ENCODE peak calls at places on chromosome 20, in four cellular contexts. One of them, this sample, is unnamed.

GRCh38 chr20:62595491-62595890 is 46.8 kb upstream of the SLCO4A1 start:
- DNase-seq in endothelial cell of umbilical vein: peak
- DNase-seq in ovary: peak
- DNase-seq in natural killer cell: no peak
- DNase-seq in this sample: no peak

GRCh38 chr20:51164732-51165530 is 142.0 kb upstream of the KCNG1 start:
- DNase-seq in endothelial cell of umbilical vein: no peak
- DNase-seq in ovary: no peak
- DNase-seq in natural killer cell: no peak
- DNase-seq in this sample: peak

GRCh38 chr20:17620371-17621228 is 50.7 kb downstream of the DSTN start:
- DNase-seq in endothelial cell of umbilical vein: no peak
- DNase-seq in ovary: no peak
- DNase-seq in natural killer cell: peak
- DNase-seq in this sample: peak

GRCh38 chr20:37407573-37408002 is 61.6 kb downstream of the SRC start:
- DNase-seq in endothelial cell of umbilical vein: no peak
- DNase-seq in ovary: peak
- DNase-seq in natural killer cell: no peak
- DNase-seq in this sample: no peak

GRCh38 chr20:60691966-60692615 is 560.0 kb upstream of the CDH4 start:
- DNase-seq in endothelial cell of umbilical vein: no peak
- DNase-seq in ovary: no peak
- DNase-seq in natural killer cell: no peak
- DNase-seq in this sample: no peak

GRCh38 chr20:5779071-5779470 is 28.9 kb downstream of the SHLD1 start:
- DNase-seq in endothelial cell of umbilical vein: no peak
- DNase-seq in ovary: no peak
- DNase-seq in natural killer cell: no peak
- DNase-seq in this sample: no peak

GRCh38 chr20:45456632-45457031 is 12.9 kb upstream of the WFDC2 start:
- DNase-seq in endothelial cell of umbilical vein: peak
- DNase-seq in ovary: no peak
- DNase-seq in natural killer cell: no peak
- DNase-seq in this sample: no peak

GRCh38 chr20:5557123-5557522 is 193.1 kb upstream of the SHLD1 start:
- DNase-seq in endothelial cell of umbilical vein: peak
- DNase-seq in ovary: no peak
- DNase-seq in natural killer cell: peak
- DNase-seq in this sample: no peak

GRCh38 chr20:11716239-11716944 is 201.3 kb upstream of the BTBD3 start:
- DNase-seq in endothelial cell of umbilical vein: peak
- DNase-seq in ovary: no peak
- DNase-seq in natural killer cell: no peak
- DNase-seq in this sample: no peak

GRCh38 chr20:62806383-62807050 is 1.9 kb downstream of the OGFR start:
- DNase-seq in endothelial cell of umbilical vein: no peak
- DNase-seq in ovary: no peak
- DNase-seq in natural killer cell: no peak
- DNase-seq in this sample: no peak

GRCh38 chr20:49268600-49269365 is 9.1 kb downstream of the ZNFX1 start:
- DNase-seq in endothelial cell of umbilical vein: no peak
- DNase-seq in ovary: no peak
- DNase-seq in natural killer cell: no peak
- DNase-seq in this sample: no peak

GRCh38 chr20:37417857-37418501 is 72.0 kb downstream of the SRC start:
- DNase-seq in endothelial cell of umbilical vein: no peak
- DNase-seq in ovary: no peak
- DNase-seq in natural killer cell: no peak
- DNase-seq in this sample: no peak

GRCh38 chr20:37257993-37258392 is 3.6 kb downstream of the GHRH start:
- DNase-seq in endothelial cell of umbilical vein: no peak
- DNase-seq in ovary: peak
- DNase-seq in natural killer cell: no peak
- DNase-seq in this sample: no peak

GRCh38 chr20:48574383-48574782 is 253.4 kb downstream of the PREX1 start:
- DNase-seq in endothelial cell of umbilical vein: no peak
- DNase-seq in ovary: no peak
- DNase-seq in natural killer cell: no peak
- DNase-seq in this sample: no peak

GRCh38 chr20:60087563-60088105 is 129.4 kb downstream of the CDH26 start:
- DNase-seq in endothelial cell of umbilical vein: no peak
- DNase-seq in ovary: no peak
- DNase-seq in natural killer cell: no peak
- DNase-seq in this sample: no peak

GRCh38 chr20:61178431-61179080 is 73.5 kb upstream of the CDH4 start:
- DNase-seq in endothelial cell of umbilical vein: no peak
- DNase-seq in ovary: no peak
- DNase-seq in natural killer cell: no peak
- DNase-seq in this sample: no peak

GRCh38 chr20:37511605-37512275 is 9.3 kb upstream of the NNAT start:
- DNase-seq in endothelial cell of umbilical vein: no peak
- DNase-seq in ovary: no peak
- DNase-seq in natural killer cell: no peak
- DNase-seq in this sample: no peak

GRCh38 chr20:38134427-38135281 is 30.4 kb downstream of the TGM2 start:
- DNase-seq in endothelial cell of umbilical vein: peak
- DNase-seq in ovary: peak
- DNase-seq in natural killer cell: no peak
- DNase-seq in this sample: no peak

GRCh38 chr20:20360464-20360863 is 7.4 kb upstream of the INSM1 start:
- DNase-seq in endothelial cell of umbilical vein: peak
- DNase-seq in ovary: no peak
- DNase-seq in natural killer cell: no peak
- DNase-seq in this sample: no peak

GRCh38 chr20:46823753-46824152 is 70.9 kb upstream of the EYA2 start:
- DNase-seq in endothelial cell of umbilical vein: no peak
- DNase-seq in ovary: no peak
- DNase-seq in natural killer cell: no peak
- DNase-seq in this sample: no peak

GRCh38 chr20:46816916-46817638 is 77.6 kb upstream of the EYA2 start:
- DNase-seq in endothelial cell of umbilical vein: no peak
- DNase-seq in ovary: no peak
- DNase-seq in natural killer cell: no peak
- DNase-seq in this sample: no peak

GRCh38 chr20:46816097-46816496 is 78.5 kb upstream of the EYA2 start:
- DNase-seq in endothelial cell of umbilical vein: no peak
- DNase-seq in ovary: no peak
- DNase-seq in natural killer cell: no peak
- DNase-seq in this sample: no peak

GRCh38 chr20:46823271-46823747 is 71.3 kb upstream of the EYA2 start:
- DNase-seq in endothelial cell of umbilical vein: no peak
- DNase-seq in ovary: no peak
- DNase-seq in natural killer cell: no peak
- DNase-seq in this sample: no peak

GRCh38 chr20:46820682-46821081 is 74.0 kb upstream of the EYA2 start:
- DNase-seq in endothelial cell of umbilical vein: no peak
- DNase-seq in ovary: no peak
- DNase-seq in natural killer cell: no peak
- DNase-seq in this sample: no peak
- TF ChIP-seq CTCF in endothelial cell of umbilical vein: no peak
- TF ChIP-seq CTCF in ovary: no peak
- TF ChIP-seq CTCF in natural killer cell: no peak
- TF ChIP-seq CTCF in this sample: no peak

GRCh38 chr20:54195483-54196472 is 12.1 kb upstream of the PFDN4 start:
- DNase-seq in endothelial cell of umbilical vein: no peak
- DNase-seq in ovary: no peak
- DNase-seq in natural killer cell: no peak
- DNase-seq in this sample: no peak

GRCh38 chr20:54193817-54194216 is 14.1 kb upstream of the PFDN4 start:
- DNase-seq in endothelial cell of umbilical vein: no peak
- DNase-seq in ovary: no peak
- DNase-seq in natural killer cell: no peak
- DNase-seq in this sample: no peak

GRCh38 chr20:54199283-54199682 is 8.6 kb upstream of the PFDN4 start:
- DNase-seq in endothelial cell of umbilical vein: no peak
- DNase-seq in ovary: no peak
- DNase-seq in natural killer cell: no peak
- DNase-seq in this sample: no peak

GRCh38 chr20:54197621-54198604 is 10.0 kb upstream of the PFDN4 start:
- DNase-seq in endothelial cell of umbilical vein: no peak
- DNase-seq in ovary: no peak
- DNase-seq in natural killer cell: no peak
- DNase-seq in this sample: no peak

GRCh38 chr20:54194724-54195438 is 13.0 kb upstream of the PFDN4 start:
- DNase-seq in endothelial cell of umbilical vein: no peak
- DNase-seq in ovary: no peak
- DNase-seq in natural killer cell: no peak
- DNase-seq in this sample: no peak
- TF ChIP-seq CTCF in endothelial cell of umbilical vein: no peak
- TF ChIP-seq CTCF in ovary: no peak
- TF ChIP-seq CTCF in natural killer cell: no peak
- TF ChIP-seq CTCF in this sample: peak

GRCh38 chr20:57022306-57022705 is 244.1 kb downstream of the BMP7 start:
- DNase-seq in endothelial cell of umbilical vein: no peak
- DNase-seq in ovary: no peak
- DNase-seq in natural killer cell: no peak
- DNase-seq in this sample: no peak
- TF ChIP-seq CTCF in endothelial cell of umbilical vein: no peak
- TF ChIP-seq CTCF in ovary: no peak
- TF ChIP-seq CTCF in natural killer cell: no peak
- TF ChIP-seq CTCF in this sample: no peak

GRCh38 chr20:35699127-35699913 is at the start of the genes NFS1 and ROMO1:
- DNase-seq in endothelial cell of umbilical vein: peak
- DNase-seq in ovary: peak
- DNase-seq in natural killer cell: peak
- DNase-seq in this sample: peak
- TF ChIP-seq CTCF in endothelial cell of umbilical vein: peak
- TF ChIP-seq CTCF in ovary: peak
- TF ChIP-seq CTCF in natural killer cell: peak
- TF ChIP-seq CTCF in this sample: peak

DNA sequence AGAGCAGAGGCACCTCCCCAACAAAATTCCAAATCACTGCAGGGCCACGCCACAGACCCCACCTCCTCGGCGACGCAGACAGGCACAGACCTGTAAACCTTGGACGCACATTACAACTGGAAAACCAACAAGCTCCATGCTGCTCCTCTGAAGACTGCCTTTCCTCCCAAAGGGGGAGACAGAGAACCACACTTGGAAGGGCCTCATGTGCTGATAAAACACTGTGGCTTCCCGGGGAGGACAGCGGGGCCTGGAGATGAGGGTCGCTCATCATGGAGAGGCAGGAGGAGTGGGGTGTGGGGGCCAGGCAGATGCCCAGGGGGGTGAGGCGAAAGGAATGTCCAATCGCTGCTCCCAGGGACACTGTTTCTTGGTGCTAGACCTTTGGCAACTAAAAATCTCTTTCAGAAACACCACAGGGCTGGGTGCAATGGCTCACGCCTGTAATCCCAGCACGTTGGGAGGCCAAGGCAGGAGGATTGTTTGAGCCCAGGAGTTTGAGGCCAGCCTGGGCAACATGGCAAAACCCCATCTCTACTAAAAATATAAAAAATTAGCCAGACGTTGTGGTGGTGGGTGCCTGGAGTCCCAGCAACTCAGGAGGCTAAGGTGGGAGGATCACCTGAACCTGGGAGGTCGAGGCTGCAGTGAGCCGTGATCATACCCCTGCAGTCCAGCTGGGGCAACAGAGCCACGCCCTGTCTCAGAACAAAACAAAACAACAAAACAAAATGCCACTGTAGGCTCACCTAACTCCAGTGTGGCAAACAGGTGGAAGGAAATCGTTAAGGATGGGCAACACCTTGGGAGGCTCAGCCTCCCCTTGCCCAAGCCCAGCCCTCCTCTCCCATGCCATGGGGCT is 53.8 kb downstream of the ABHD12 start:
- DNase-seq in endothelial cell of umbilical vein: no peak
- DNase-seq in ovary: no peak
- DNase-seq in natural killer cell: no peak
- DNase-seq in this sample: no peak
- TF ChIP-seq CTCF in endothelial cell of umbilical vein: no peak
- TF ChIP-seq CTCF in ovary: no peak
- TF ChIP-seq CTCF in natural killer cell: no peak
- TF ChIP-seq CTCF in this sample: peak

GRCh38 chr20:57693002-57693582 is 16.7 kb downstream of the PMEPA1 start:
- DNase-seq in endothelial cell of umbilical vein: no peak
- DNase-seq in ovary: no peak
- DNase-seq in natural killer cell: no peak
- DNase-seq in this sample: no peak
- TF ChIP-seq CTCF in endothelial cell of umbilical vein: no peak
- TF ChIP-seq CTCF in ovary: no peak
- TF ChIP-seq CTCF in natural killer cell: no peak
- TF ChIP-seq CTCF in this sample: no peak

DNA sequence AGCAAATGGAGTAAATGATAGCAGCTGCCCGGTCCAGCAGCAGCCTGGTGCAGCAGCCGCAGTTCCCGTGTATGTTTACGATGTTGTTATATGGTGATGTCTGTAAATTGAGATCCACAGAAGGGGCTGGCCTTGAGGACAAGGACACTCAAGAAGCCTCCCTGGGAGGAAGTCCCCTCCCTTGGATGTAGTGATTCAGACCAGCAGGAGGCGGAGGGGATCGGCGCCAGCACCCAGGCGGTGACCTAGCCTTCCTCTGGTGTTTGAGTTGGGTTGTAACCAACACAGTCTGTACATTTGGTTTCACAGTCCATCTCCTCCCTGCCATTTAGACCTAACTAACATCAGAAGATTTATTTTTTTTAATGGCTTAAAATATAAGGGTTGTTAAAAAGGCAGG is 187.8 kb downstream of the SYNDIG1 start:
- DNase-seq in endothelial cell of umbilical vein: no peak
- DNase-seq in ovary: peak
- DNase-seq in natural killer cell: no peak
- DNase-seq in this sample: no peak
- TF ChIP-seq CTCF in endothelial cell of umbilical vein: no peak
- TF ChIP-seq CTCF in ovary: peak
- TF ChIP-seq CTCF in natural killer cell: no peak
- TF ChIP-seq CTCF in this sample: no peak

DNA sequence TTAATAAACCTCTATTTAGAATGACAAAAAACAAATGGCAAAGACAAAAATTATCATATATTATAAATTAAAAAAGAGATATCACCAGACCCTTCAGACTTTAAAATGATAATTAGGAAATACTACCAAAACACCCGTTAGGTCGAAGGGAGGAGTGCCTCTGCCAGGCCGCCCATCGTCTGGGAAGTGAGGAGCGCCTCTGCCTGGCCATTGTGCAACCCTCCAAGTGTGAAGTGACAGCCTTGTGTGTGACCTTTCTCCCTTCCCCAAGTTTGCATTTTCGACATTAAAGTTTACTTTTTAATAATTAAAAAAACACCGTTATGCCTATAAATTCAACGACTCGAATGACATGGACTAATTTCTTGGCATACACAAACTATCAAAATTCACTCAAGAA is 64.5 kb upstream of the TASP1 start:
- DNase-seq in endothelial cell of umbilical vein: no peak
- DNase-seq in ovary: no peak
- DNase-seq in natural killer cell: no peak
- DNase-seq in this sample: no peak
- TF ChIP-seq CTCF in endothelial cell of umbilical vein: no peak
- TF ChIP-seq CTCF in ovary: no peak
- TF ChIP-seq CTCF in natural killer cell: no peak
- TF ChIP-seq CTCF in this sample: no peak

DNA sequence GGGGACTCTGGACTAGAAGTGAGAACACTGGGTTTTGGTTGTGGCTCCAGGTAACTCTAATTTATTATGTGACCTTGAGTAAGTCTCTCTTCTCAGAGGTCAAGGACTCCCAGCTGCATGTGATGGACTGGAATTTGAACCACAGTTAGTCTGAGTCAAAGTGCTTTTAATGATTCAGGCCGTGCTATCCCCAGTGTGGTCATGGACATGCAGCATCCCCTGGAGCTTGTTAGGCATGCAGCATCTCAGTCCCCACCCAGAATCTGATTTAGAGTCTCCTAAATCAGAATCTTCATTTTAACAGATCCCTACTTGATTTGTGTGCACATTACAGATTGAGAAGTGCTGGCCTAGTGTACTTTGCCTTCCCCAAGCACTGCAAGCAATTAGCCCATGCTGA is 74.2 kb downstream of the TOX2 start:
- DNase-seq in endothelial cell of umbilical vein: no peak
- DNase-seq in ovary: no peak
- DNase-seq in natural killer cell: no peak
- DNase-seq in this sample: no peak
- TF ChIP-seq CTCF in endothelial cell of umbilical vein: no peak
- TF ChIP-seq CTCF in ovary: no peak
- TF ChIP-seq CTCF in natural killer cell: no peak
- TF ChIP-seq CTCF in this sample: no peak

This sample was measured in type B pancreatic cell.